ENCODE peak calls at places on chromosomes 7 and 10, in seven cellular contexts. W is heart left ventricle; U is HEK293T; Z is hepatocyte; D is coronary artery; H is stimulated activated CD4-positive, alpha-beta T cell treated with anti-CD3 and anti-CD28 coated beads, Interleukin-2, amount 100 ng/mL, for 48 hours; X is nephron progenitor cell. E is an unnamed sample.

GRCh38 chr10:104638861-104639594 is 2.1 kb upstream of the SORCS3 start:
- DNase-seq in W (no peak), U (peak; percentile 79), Z (peak; percentile 68), D (no peak), H (no peak), X (peak; percentile 79), E (no peak)

GRCh38 chr10:125155669-125156068 is 4.7 kb downstream of the CTBP2 start:
- DNase-seq in W (no peak), U (no peak), Z (no peak), D (no peak), H (no peak), X (no peak), E (no peak)

GRCh38 chr10:71797533-71798307 is 24.4 kb upstream of the VSIR start:
- DNase-seq in W (peak; percentile 49), U (no peak), Z (no peak), D (no peak), H (no peak), X (no peak), E (no peak)

GRCh38 chr7:81710751-81711150 is 59.1 kb downstream of the HGF start:
- DNase-seq in W (no peak), U (no peak), Z (no peak), D (no peak), H (no peak), X (no peak), E (no peak)

GRCh38 chr7:71408276-71408675 is 276.3 kb downstream of the GALNT17 start:
- DNase-seq in W (peak; percentile 75), U (no peak), Z (no peak), D (no peak), H (no peak), X (no peak), E (no peak)

GRCh38 chr7:24175603-24176002 is 108.4 kb upstream of the NPY start:
- DNase-seq in W (no peak), U (no peak), Z (no peak), D (no peak), H (no peak), X (no peak), E (no peak)

GRCh38 chr7:148935451-148935850 is 51.4 kb upstream of the EZH2 start:
- DNase-seq in W (no peak), U (no peak), Z (no peak), D (no peak), H (no peak), X (no peak), E (no peak)

GRCh38 chr10:49056356-49056755 is 59.0 kb downstream of the VSTM4 start:
- DNase-seq in W (no peak), U (no peak), Z (no peak), D (no peak), H (no peak), X (no peak), E (no peak)

GRCh38 chr10:123272171-123272570 is 118.0 kb downstream of the BUB3 start:
- DNase-seq in W (no peak), U (no peak), Z (no peak), D (no peak), H (no peak), X (no peak), E (no peak)

GRCh38 chr10:23331567-23332290 is 12.9 kb downstream of the C10orf67 start:
- DNase-seq in W (no peak), U (no peak), Z (no peak), D (no peak), H (no peak), X (no peak), E (no peak)

GRCh38 chr10:24519950-24520349 is 203.7 kb downstream of the ARHGAP21 start:
- DNase-seq in W (no peak), U (no peak), Z (no peak), D (no peak), H (no peak), X (no peak), E (no peak)

GRCh38 chr10:51892965-51893658 is 193.7 kb upstream of the CSTF2T start:
- DNase-seq in W (no peak), U (peak; percentile 65), Z (no peak), D (no peak), H (no peak), X (peak; percentile 5), E (no peak)

GRCh38 chr10:63275094-63275493 is 142.0 kb downstream of the NRBF2 start:
- DNase-seq in W (no peak), U (no peak), Z (no peak), D (no peak), H (no peak), X (no peak), E (no peak)

GRCh38 chr7:2384354-2385243 is 18.8 kb upstream of the CHST12 start:
- DNase-seq in W (no peak), U (no peak), Z (no peak), D (no peak), H (no peak), X (no peak), E (no peak)

GRCh38 chr10:94042001-94042813 is 48.5 kb downstream of the PLCE1 start:
- DNase-seq in W (no peak), U (no peak), Z (peak; percentile 39), D (no peak), H (no peak), X (no peak), E (no peak)

E was measured in aorta.